ENCODE peak calls at places on chromosomes 7 and 10, in four cellular contexts. V is HepG2, A is K562, F is GM12878. E is an unnamed sample.
A peak's percentile ranks its signal among the peaks of the same experiment; 100 is the strongest.

GRCh38 chr10:59682986-59683937 is 26.4 kb downstream of the SLC16A9 start:
- DNase-seq in V (no peak), A (no peak), F (no peak), E (no peak)

GRCh38 chr10:74094231-74094630 is 56.4 kb downstream of the AP3M1 start:
- DNase-seq in V (no peak), A (no peak), F (no peak), E (no peak)

GRCh38 chr7:152054377-152055230 is 29.1 kb downstream of the GALNT11 start:
- DNase-seq in V (peak; percentile 68), A (no peak), F (no peak), E (no peak)

GRCh38 chr10:86109421-86109820 is 257.2 kb downstream of the GRID1 start:
- DNase-seq in V (no peak), A (no peak), F (no peak), E (no peak)

GRCh38 chr10:6050801-6051445 is 11.2 kb downstream of the IL2RA start:
- DNase-seq in V (peak; percentile 41), A (peak; percentile 61), F (peak; percentile 89), E (no peak)

GRCh38 chr10:113326160-113327111 is 226.4 kb upstream of the HABP2 start:
- DNase-seq in V (peak; percentile 29), A (peak; percentile 48), F (peak; percentile 42), E (peak; percentile 17)

GRCh38 chr10:59463909-59464308 is 101.6 kb upstream of the FAM13C start:
- DNase-seq in V (no peak), A (no peak), F (no peak), E (no peak)

GRCh38 chr7:6147627-6148026 is 116.5 kb downstream of the ANKRD61 start:
- DNase-seq in V (no peak), A (peak; percentile 7), F (no peak), E (no peak)

GRCh38 chr7:85750454-85750949 is 563.6 kb upstream of the SEMA3D start:
- DNase-seq in V (peak; percentile 36), A (peak; percentile 15), F (no peak), E (peak; percentile 78)

GRCh38 chr7:133513608-133514007 is 260.7 kb downstream of the EXOC4 start:
- DNase-seq in V (no peak), A (no peak), F (no peak), E (no peak)

GRCh38 chr7:50367570-50367969 is 63.1 kb downstream of the IKZF1 start:
- DNase-seq in V (no peak), A (no peak), F (no peak), E (no peak)

GRCh38 chr10:29257106-29257783 is 31.6 kb upstream of the LYZL1 start:
- DNase-seq in V (no peak), A (no peak), F (no peak), E (no peak)

GRCh38 chr10:127945335-127945734 is 38.4 kb downstream of the PTPRE start:
- DNase-seq in V (no peak), A (no peak), F (no peak), E (no peak)

GRCh38 chr10:80195046-80195574 is 10.2 kb downstream of the ANXA11 start:
- DNase-seq in V (no peak), A (no peak), F (no peak), E (no peak)

GRCh38 chr7:104664648-104665047 is 336.2 kb downstream of the LHFPL3 start:
- DNase-seq in V (no peak), A (no peak), F (no peak), E (no peak)

GRCh38 chr7:117679120-117679519 is 194.1 kb downstream of the CTTNBP2 start:
- DNase-seq in V (no peak), A (no peak), F (no peak), E (no peak)

GRCh38 chr7:99141756-99142726 is 1.9 kb downstream of the SMURF1 start:
- DNase-seq in V (peak; percentile 23), A (peak; percentile 70), F (no peak), E (peak; percentile 64)

GRCh38 chr7:28748934-28749584 is 209.1 kb downstream of the TRIL start:
- DNase-seq in V (no peak), A (peak; percentile 7), F (no peak), E (no peak)
- TF ChIP-seq ATF2 in V (no peak), A (no peak), F (no peak), E (no peak)

DNA sequence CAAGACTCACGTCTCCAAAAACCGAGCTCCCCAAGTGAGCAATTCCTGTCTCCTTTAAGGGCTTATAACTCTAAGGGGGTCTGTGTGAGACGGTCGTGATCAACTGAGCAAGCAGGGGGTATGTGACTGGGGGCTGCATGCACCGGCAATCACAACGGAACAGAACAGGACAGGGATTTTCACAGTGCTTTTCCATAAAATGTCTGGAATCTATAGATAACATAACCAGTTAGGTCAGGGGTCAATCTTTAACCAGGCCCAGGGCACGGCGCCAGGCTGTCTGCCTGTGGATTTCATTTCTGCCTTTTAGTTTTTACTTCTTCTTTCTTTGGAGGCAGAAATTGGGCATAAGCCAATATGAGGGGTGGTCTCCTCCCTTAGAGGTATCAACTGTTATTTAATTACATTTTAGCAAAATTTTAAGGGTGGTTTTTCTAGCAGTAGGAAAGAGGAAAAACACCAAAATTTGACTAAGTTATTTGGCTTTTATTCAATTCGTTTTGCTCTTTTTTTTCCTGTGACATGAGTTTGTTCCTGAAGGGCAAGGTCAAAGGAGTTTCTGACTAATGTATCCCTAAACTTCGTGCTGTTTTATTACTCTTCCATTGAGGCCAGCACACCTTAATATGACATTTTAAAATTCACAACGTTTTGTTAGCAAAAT is 121.4 kb upstream of the SEC61G start:
- DNase-seq in V (peak; percentile 49), A (no peak), F (no peak), E (no peak)
- TF ChIP-seq USF2 in V (no peak), A (no peak), F (no peak), E (no peak)

DNA sequence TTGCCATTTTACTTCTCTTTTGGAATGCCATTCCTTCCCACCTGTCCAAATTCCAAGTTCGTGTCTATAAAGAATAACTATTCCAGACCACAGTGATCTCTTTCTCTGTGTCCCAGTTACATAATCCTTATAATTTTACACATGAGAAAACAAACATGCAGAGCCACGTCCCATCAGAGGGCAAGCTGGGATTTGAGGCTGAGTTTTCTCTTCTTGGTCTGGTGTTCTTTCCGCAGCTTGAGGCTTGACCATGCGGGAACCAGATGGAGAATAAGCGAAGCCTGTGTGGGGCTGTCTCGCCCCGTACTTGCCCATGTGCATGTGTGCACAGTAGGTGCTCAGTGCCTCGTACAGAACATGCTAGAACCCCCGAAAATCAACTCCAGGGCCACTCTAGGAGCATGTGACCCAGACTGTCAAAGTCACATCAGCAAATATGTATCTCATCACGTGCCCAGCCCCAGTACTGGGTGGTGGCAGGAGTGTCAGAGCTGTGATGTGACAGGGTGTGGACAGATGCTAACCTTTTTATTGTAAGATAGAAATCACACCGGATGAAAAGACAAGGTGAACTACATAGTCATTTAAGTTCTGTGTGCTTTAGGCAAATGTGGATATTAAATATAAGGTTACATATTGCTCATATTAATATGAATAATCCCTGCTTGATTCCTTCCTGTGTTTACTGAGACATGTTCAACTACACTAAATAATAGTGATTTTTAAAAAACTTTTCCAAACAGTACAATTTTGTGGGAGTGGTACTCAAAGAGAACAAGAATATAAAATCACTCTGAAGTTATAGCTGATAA is 3.2 kb downstream of the INSIG1 start:
- DNase-seq in V (no peak), A (peak; percentile 53), F (no peak), E (no peak)
- TF ChIP-seq NR2C2 in V (no peak), A (no peak), F (no peak), E (no peak)

GRCh38 chr10:21517134-21517982 is 8.1 kb downstream of the SKIDA1 start:
- DNase-seq in V (no peak), A (peak; percentile 76), F (no peak), E (peak; percentile 83)
- TF ChIP-seq ATF2 in V (no peak), A (no peak), F (no peak), E (no peak)

GRCh38 chr7:110001254-110001938 is 1089.5 kb upstream of the LRRN3 start:
- DNase-seq in V (no peak), A (no peak), F (no peak), E (no peak)

GRCh38 chr7:109997837-109998236 is 1093.1 kb upstream of the LRRN3 start:
- DNase-seq in V (no peak), A (no peak), F (no peak), E (no peak)

GRCh38 chr7:110007316-110007910 is 1083.5 kb upstream of the LRRN3 start:
- DNase-seq in V (no peak), A (no peak), F (no peak), E (no peak)

GRCh38 chr7:110003827-110004226 is 1087.1 kb upstream of the LRRN3 start:
- DNase-seq in V (no peak), A (no peak), F (no peak), E (no peak)
- TF ChIP-seq USF2 in V (no peak), A (no peak), F (no peak), E (no peak)

DNA sequence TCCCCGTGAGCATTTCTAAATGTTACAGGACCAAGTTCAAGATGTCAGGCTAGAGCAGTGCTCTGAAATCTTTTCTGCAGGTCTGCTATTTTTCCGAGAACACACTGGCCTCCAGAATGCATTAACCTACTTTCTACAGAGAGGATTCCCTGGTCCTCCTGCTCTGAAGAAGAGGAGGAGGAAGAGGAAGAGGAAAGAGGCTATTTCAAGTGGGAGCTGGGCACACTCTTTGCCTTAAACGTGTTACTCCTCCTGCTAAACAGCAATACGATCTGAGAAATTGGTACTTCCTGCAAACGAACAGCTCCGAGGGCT is 157.4 kb downstream of the FRMD4A start:
- DNase-seq in V (no peak), A (no peak), F (no peak), E (no peak)
- TF ChIP-seq NR2C2 in V (no peak), A (no peak), F (no peak), E (no peak)

GRCh38 chr7:69656077-69656476 is 57.8 kb downstream of the AUTS2 start:
- DNase-seq in V (no peak), A (no peak), F (no peak), E (no peak)

GRCh38 chr7:69652947-69653701 is 54.8 kb downstream of the AUTS2 start:
- DNase-seq in V (no peak), A (no peak), F (no peak), E (no peak)

GRCh38 chr7:69654849-69655707 is 56.8 kb downstream of the AUTS2 start:
- DNase-seq in V (no peak), A (no peak), F (no peak), E (no peak)

GRCh38 chr7:69656890-69657289 is 58.6 kb downstream of the AUTS2 start:
- DNase-seq in V (no peak), A (no peak), F (no peak), E (no peak)

GRCh38 chr7:69654381-69654780 is 56.1 kb downstream of the AUTS2 start:
- DNase-seq in V (no peak), A (no peak), F (no peak), E (no peak)
- TF ChIP-seq ATF2 in V (no peak), A (no peak), F (no peak), E (no peak)

GRCh38 chr10:105797234-105797890 is 1156.3 kb downstream of the SORCS3 start:
- DNase-seq in V (peak; percentile 8), A (peak; percentile 1), F (peak; percentile 5), E (no peak)
- TF ChIP-seq USF2 in V (no peak), A (no peak), F (no peak), E (no peak)

E was measured in WTC11.